ENCODE peak calls at places on chromosome X, in ten cellular contexts. D is suprapubic skin, N is tibial nerve, X is H1, O is stomach, F is A549, E is ovary, H is transverse colon, Q is HepG2, M is GM12878. T is an unnamed sample.
A peak's percentile ranks its signal among the peaks of the same experiment; 100 is the strongest.

GRCh38 chrX:122972604-122973003 is 211.5 kb upstream of the GRIA3 start:
- DNase-seq in D (no peak), N (no peak), X (no peak), O (no peak), F (no peak), E (no peak), H (no peak), Q (no peak), M (no peak), T (no peak)

GRCh38 chrX:118534716-118535493 is 39.3 kb downstream of the DOCK11 start:
- DNase-seq in D (no peak), N (no peak), X (no peak), O (no peak), F (no peak), E (no peak), H (no peak), Q (no peak), M (no peak), T (no peak)

GRCh38 chrX:31237189-31237588 is 165.3 kb upstream of the FTHL17 start:
- DNase-seq in D (no peak), N (no peak), X (no peak), O (no peak), F (no peak), E (no peak), H (no peak), Q (no peak), M (no peak), T (no peak)

GRCh38 chrX:76434103-76434741 is 6.7 kb downstream of the MAGEE1 start:
- DNase-seq in D (no peak), N (no peak), X (no peak), O (no peak), F (no peak), E (no peak), H (no peak), Q (no peak), M (no peak), T (no peak)

GRCh38 chrX:47166126-47166525 is 21.1 kb downstream of the RBM10 start:
- DNase-seq in D (peak; percentile 13), N (no peak), X (no peak), O (peak; percentile 23), F (no peak), E (no peak), H (no peak), Q (no peak), M (no peak), T (no peak)

GRCh38 chrX:154546354-154547244 is at the start of gene G6PD:
- DNase-seq in D (no peak), N (peak; percentile 43), X (peak; percentile 86), O (peak; percentile 80), F (peak; percentile 86), E (no peak), H (peak; percentile 83), Q (peak; percentile 43), M (no peak), T (peak; percentile 97)

GRCh38 chrX:48835524-48836329 is at the start of gene PCSK1N:
- DNase-seq in D (no peak), N (no peak), X (no peak), O (no peak), F (peak; percentile 59), E (no peak), H (no peak), Q (peak; percentile 88), M (no peak), T (no peak)

GRCh38 chrX:44872319-44872816 is 620 bp upstream of the KDM6A start:
- DNase-seq in D (peak; percentile 75), N (peak; percentile 4), X (no peak), O (peak; percentile 61), F (no peak), E (no peak), H (peak; percentile 65), Q (no peak), M (no peak), T (no peak)

GRCh38 chrX:53714580-53715335 is 28.2 kb upstream of the HUWE1 start:
- DNase-seq in D (no peak), N (no peak), X (no peak), O (peak; percentile 66), F (no peak), E (no peak), H (peak; percentile 14), Q (no peak), M (peak; percentile 89), T (peak; percentile 70)

DNA sequence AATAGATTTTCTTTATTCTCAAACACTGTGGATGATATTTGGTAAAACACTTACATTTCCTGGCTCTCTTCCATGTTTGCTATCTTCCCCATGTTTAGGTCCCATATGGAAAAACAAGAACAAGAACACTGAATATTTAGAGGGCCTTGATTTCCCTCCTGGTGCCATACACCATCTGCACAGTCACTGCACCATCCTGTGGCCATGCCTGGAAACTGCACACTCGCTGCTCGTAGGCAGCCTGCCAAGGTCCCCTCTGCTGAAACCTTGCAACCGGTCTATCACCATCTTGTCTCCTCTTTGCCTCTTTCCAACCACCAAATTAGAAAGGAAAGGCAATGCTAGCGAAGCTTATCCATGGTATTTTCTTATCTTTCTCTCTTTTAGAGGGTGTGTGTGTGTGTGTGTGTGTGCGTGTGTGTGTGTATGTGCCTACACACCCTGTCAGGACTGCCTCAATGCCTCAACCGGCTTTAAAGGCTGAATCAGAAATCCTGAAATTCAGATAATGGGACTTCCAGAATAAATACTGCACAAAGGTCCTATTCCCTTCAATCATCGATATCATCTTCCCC is 124.2 kb upstream of the MBNL3 start:
- DNase-seq in D (no peak), N (peak; percentile 47), X (peak; percentile 54), O (peak; percentile 56), F (peak; percentile 23), E (peak; percentile 15), H (peak; percentile 27), Q (no peak), M (no peak), T (no peak)
- TF ChIP-seq EP300 in D (no peak), N (no peak), X (no peak), O (no peak), F (no peak), E (no peak), H (no peak), Q (no peak), M (no peak), T (no peak)

DNA sequence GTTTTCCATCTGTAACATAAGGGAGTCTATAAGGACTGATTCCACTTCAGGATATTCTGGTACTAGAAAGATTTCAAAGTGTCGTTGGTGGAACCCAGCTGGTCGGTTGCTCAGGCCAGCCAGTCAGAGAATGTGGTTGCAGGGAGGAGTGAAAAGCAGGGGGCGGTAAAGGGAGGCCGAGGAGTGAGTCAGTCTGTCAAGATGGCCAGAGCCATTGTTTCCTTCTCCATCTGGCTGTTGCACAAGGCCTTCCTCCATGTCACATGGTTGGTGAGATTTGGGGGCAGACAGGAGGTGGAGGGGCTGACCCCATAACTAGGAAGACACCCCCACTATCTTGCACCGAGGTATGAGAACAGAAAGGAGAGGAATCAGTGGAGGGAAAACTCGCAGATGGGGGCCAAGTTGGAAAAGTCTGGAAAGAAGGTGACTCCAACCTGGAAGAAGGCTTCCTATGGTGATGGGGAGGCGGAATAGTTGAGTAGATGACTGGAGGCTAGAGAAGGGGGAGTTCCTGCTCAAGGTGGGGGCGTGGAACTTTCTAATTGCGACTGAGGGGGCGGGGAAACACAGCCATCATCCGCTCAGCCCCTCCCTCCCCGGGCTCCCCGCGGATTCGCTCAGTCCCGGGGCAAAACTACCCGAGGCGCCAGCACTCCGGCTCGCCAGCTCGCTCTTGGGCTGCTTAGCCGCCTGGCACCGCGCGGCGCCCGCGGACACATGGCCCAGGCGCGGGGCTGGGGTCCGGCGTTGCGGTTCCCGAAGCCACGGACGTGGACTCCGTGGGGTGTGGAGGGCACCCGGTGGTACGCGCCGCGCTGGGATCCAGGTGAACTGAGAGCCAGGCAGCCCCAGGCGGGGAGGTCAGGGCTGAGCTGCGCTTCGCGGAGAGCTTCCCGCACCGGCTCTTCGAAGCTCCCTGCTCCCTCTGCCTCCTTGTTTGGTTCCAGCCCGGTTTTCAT is 38.5 kb downstream of the STARD8 start:
- DNase-seq in D (no peak), N (no peak), X (peak; percentile 65), O (no peak), F (peak; percentile 50), E (peak; percentile 32), H (peak; percentile 29), Q (no peak), M (no peak), T (peak; percentile 49)
- TF ChIP-seq POLR2A in D (peak; percentile 15), N (no peak), X (no peak), O (no peak), F (no peak), E (peak; percentile 13), H (no peak), Q (no peak), M (no peak), T (no peak)

GRCh38 chrX:41922125-41922521 is 1.2 kb downstream of the CASK start:
- DNase-seq in D (no peak), N (peak; percentile 4), X (no peak), O (no peak), F (no peak), E (no peak), H (no peak), Q (no peak), M (no peak), T (no peak)
- TF ChIP-seq CTCF in D (no peak), N (no peak), X (no peak), O (no peak), F (no peak), E (no peak), H (no peak), Q (no peak), M (no peak), T (no peak)

GRCh38 chrX:39580043-39580442 is 517.7 kb downstream of the BCOR start:
- DNase-seq in D (no peak), N (no peak), X (no peak), O (no peak), F (no peak), E (no peak), H (no peak), Q (no peak), M (no peak), T (no peak)

GRCh38 chrX:39577206-39577605 is 520.6 kb downstream of the BCOR start:
- DNase-seq in D (no peak), N (no peak), X (no peak), O (no peak), F (no peak), E (no peak), H (no peak), Q (no peak), M (no peak), T (no peak)

GRCh38 chrX:39577976-39578962 is 519.5 kb downstream of the BCOR start:
- DNase-seq in D (no peak), N (peak; percentile 5), X (no peak), O (peak; percentile 26), F (no peak), E (peak; percentile 41), H (peak; percentile 41), Q (no peak), M (peak; percentile 68), T (no peak)

GRCh38 chrX:39574178-39574577 is 523.6 kb downstream of the BCOR start:
- DNase-seq in D (no peak), N (no peak), X (no peak), O (no peak), F (no peak), E (no peak), H (no peak), Q (no peak), M (no peak), T (no peak)

DNA sequence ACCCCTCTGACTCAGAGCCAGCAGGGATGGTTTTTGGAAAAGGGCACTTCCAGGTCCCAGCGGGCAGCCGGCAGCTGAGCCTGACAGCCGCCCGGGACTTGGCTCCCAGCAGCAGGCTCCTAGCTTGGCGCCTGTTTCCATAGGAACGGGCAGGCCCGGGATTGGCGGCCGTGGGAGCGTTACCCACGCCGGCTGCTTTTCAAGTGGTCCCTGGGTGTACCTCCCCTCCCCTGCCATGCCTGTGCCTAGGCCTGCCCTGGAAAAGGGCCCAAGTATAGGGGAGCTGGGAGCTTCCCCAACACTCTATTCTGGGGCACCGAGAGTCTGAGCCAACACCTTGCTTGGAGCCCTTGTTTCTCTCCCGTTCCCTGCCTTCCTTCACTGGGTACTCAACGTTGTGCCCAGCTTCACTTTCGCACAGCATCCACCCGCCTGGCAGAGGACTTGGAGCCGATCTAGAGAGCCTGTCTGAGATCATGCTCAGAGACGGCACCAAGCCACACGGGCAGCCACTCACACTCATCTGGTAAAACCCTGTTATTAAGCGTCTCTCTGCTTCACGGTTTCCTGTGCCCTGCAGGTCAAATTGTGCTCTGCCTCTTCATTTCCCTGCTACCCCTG is 521.6 kb downstream of the BCOR start:
- DNase-seq in D (no peak), N (no peak), X (peak; percentile 43), O (no peak), F (no peak), E (no peak), H (no peak), Q (no peak), M (no peak), T (peak; percentile 55)
- TF ChIP-seq EP300 in D (no peak), N (no peak), X (no peak), O (no peak), F (no peak), E (no peak), H (no peak), Q (no peak), M (no peak), T (no peak)

T was measured in upper lobe of left lung.